ENCODE peak calls at places on chromosomes 4 and X, in four cellular contexts. Q is HepG2, U is H1, H is GM12878. W is an unnamed sample.

GRCh38 chr4:172601195-172601594 is 567.4 kb upstream of the GALNT7 start:
- DNase-seq in Q (no peak), U (no peak), H (no peak), W (no peak)

GRCh38 chr4:16897991-16898827 is at the start of gene LDB2:
- DNase-seq in Q (no peak), U (peak; percentile 54), H (no peak), W (peak; percentile 46)

GRCh38 chr4:151537726-151538125 is 128.8 kb downstream of the FHIP1A start:
- DNase-seq in Q (no peak), U (no peak), H (no peak), W (no peak)

GRCh38 chrX:2397648-2398340 is 103.0 kb downstream of the DHRSX start:
- DNase-seq in Q (no peak), U (no peak), H (no peak), W (no peak)

GRCh38 chrX:11451133-11451532 is 157.9 kb downstream of the AMELX start:
- DNase-seq in Q (no peak), U (no peak), H (no peak), W (no peak)

GRCh38 chr4:87026795-87027495 is 92.1 kb downstream of the AFF1 start:
- DNase-seq in Q (no peak), U (no peak), H (peak; percentile 91), W (no peak)

GRCh38 chrX:13180807-13181206 is 136.4 kb upstream of the FAM9C start:
- DNase-seq in Q (no peak), U (no peak), H (no peak), W (no peak)

GRCh38 chr4:89410687-89411086 is 103.1 kb upstream of the GPRIN3 start:
- DNase-seq in Q (no peak), U (no peak), H (no peak), W (no peak)

GRCh38 chr4:186643501-186644315 is 79.9 kb downstream of the FAT1 start:
- DNase-seq in Q (peak; percentile 94), U (no peak), H (no peak), W (no peak)

GRCh38 chr4:44257461-44257860 is 191.1 kb downstream of the KCTD8 start:
- DNase-seq in Q (no peak), U (no peak), H (no peak), W (no peak)

GRCh38 chr4:1472148-1472797 is 66.0 kb upstream of the NKX1-1 start:
- DNase-seq in Q (no peak), U (no peak), H (no peak), W (peak; percentile 28)

GRCh38 chr4:27176881-27177280 is 316.2 kb downstream of the STIM2 start:
- DNase-seq in Q (no peak), U (no peak), H (no peak), W (no peak)

GRCh38 chr4:27178066-27178465 is 317.4 kb downstream of the STIM2 start:
- DNase-seq in Q (no peak), U (no peak), H (no peak), W (no peak)

GRCh38 chr4:27181672-27182071 is 321.0 kb downstream of the STIM2 start:
- DNase-seq in Q (no peak), U (no peak), H (no peak), W (no peak)

GRCh38 chr4:27176400-27176799 is 315.8 kb downstream of the STIM2 start:
- DNase-seq in Q (peak; percentile 14), U (no peak), H (no peak), W (peak; percentile 1)
- TF ChIP-seq TCF12 in Q (no peak), U (no peak), H (no peak), W (no peak)

GRCh38 chr4:143354990-143355389 is 18.3 kb downstream of the GAB1 start:
- DNase-seq in Q (no peak), U (no peak), H (no peak), W (peak; percentile 66)

GRCh38 chr4:143353797-143354196 is 17.1 kb downstream of the GAB1 start:
- DNase-seq in Q (no peak), U (no peak), H (no peak), W (no peak)

GRCh38 chr4:143351149-143351691 is 14.5 kb downstream of the GAB1 start:
- DNase-seq in Q (no peak), U (no peak), H (no peak), W (no peak)

GRCh38 chr4:143352720-143353119 is 16.0 kb downstream of the GAB1 start:
- DNase-seq in Q (no peak), U (no peak), H (no peak), W (no peak)

GRCh38 chr4:143352052-143352451 is 15.4 kb downstream of the GAB1 start:
- DNase-seq in Q (no peak), U (no peak), H (no peak), W (peak; percentile 63)
- H3K9ac ChIP-seq in Q (no peak overlapping the region), U (no peak overlapping the region), H (no peak overlapping the region), W (no peak overlapping the region)

GRCh38 chr4:26441110-26441509 is 49.2 kb downstream of the CCKAR start:
- DNase-seq in Q (peak; percentile 10), U (no peak), H (no peak), W (no peak)
- TF ChIP-seq TCF12 in Q (no peak), U (no peak), H (no peak), W (no peak)

DNA sequence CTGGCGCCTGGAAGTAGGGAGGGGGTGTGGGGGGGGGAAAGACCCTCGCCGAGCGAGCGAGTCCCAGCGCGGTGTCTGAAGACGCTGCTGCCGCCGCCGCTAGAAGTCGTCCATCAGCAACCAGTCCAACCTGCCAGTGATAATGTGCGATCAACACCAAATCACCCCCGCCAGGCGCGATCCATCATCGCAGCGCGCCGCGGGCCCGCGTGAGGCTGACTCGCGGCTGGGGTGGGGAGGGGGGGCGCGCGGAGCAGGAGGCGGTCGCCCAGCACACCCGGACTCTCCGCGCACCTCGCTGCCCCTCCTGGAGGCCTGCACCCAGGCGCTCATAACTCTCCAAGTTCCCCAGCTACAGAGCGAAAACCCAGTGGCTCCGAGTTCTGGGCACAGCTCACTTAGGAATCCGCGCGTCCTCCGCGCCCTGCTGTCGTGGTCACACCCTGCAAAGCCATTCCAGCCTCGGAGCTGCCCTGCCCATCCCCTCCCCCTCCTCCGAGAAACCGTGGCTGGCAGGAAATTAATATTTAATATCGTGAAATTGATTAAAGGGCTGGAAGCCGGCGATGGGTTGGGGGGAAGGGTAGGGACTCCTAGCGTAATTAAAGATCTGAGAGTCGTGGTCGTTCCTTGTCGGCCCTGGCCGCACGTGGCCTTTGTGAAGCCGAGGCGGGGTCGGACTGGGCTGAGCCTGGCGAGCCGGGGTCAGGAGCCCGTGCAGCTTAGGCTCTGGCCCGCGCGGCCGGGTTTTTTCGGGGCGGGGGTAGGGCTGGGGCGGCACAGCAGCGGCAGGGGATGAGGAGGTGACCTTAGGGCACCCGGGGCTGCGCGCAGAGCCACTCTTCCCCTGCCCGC is 58.1 kb upstream of the BCOR start:
- DNase-seq in Q (no peak), U (no peak), H (no peak), W (peak; percentile 64)
- H3K9ac ChIP-seq in Q (peak overlapping the region; percentile 73), U (peak overlapping the region; percentile 60), H (no peak overlapping the region), W (no peak overlapping the region)

GRCh38 chr4:154877110-154877760 is 96.2 kb downstream of the RBM46 start:
- DNase-seq in Q (peak; percentile 4), U (no peak), H (no peak), W (no peak)
- TF ChIP-seq TCF12 in Q (no peak), U (no peak), H (no peak), W (no peak)

GRCh38 chr4:91089194-91089593 is 962.0 kb downstream of the CCSER1 start:
- DNase-seq in Q (no peak), U (no peak), H (no peak), W (no peak)
- H3K9ac ChIP-seq in Q (no peak overlapping the region), U (no peak overlapping the region), H (no peak overlapping the region), W (no peak overlapping the region)

GRCh38 chr4:25863906-25864418 is 1.2 kb upstream of the SEL1L3 start:
- DNase-seq in Q (no peak), U (no peak), H (no peak), W (no peak)
- TF ChIP-seq TCF12 in Q (no peak), U (no peak), H (no peak), W (no peak)

GRCh38 chr4:70405765-70406164 is 8.0 kb downstream of the OPRPN start:
- DNase-seq in Q (no peak), U (no peak), H (no peak), W (no peak)
- H3K9ac ChIP-seq in Q (no peak overlapping the region), U (no peak overlapping the region), H (no peak overlapping the region), W (no peak overlapping the region)